ENCODE peak calls at places on chromosomes 4 and X, in five cellular contexts. D, E, X, P and M are unnamed samples.

GRCh38 chrX:96389314-96390048 is 295.2 kb upstream of the DIAPH2 start:
- DNase-seq in P (no peak), E (peak), D (no peak), X (no peak), M (no peak)

GRCh38 chr4:150297861-150298474 is 219.7 kb downstream of the DCLK2 start:
- DNase-seq in D (no peak), X (no peak), E (peak), P (peak), M (no peak)

GRCh38 chr4:39118034-39118658 is 56.1 kb downstream of the KLHL5 start:
- DNase-seq in X (no peak), D (no peak), P (no peak), E (no peak), M (no peak)

GRCh38 chrX:154091678-154092077 is 5.8 kb downstream of the MECP2 start:
- DNase-seq in X (no peak), P (no peak), E (no peak), D (no peak), M (no peak)

GRCh38 chr4:38856046-38856445 is 571 bp downstream of the TLR6 start:
- DNase-seq in P (peak), D (no peak), X (no peak), E (no peak), M (no peak)

GRCh38 chr4:84800256-84800655 is 166.2 kb downstream of the WDFY3 start:
- DNase-seq in X (no peak), P (no peak), D (no peak), E (no peak), M (no peak)

GRCh38 chr4:121464854-121465253 is 84.0 kb upstream of the QRFPR start:
- DNase-seq in X (no peak), D (no peak), E (no peak), P (no peak), M (no peak)

GRCh38 chr4:73777612-73778011 is 37.2 kb downstream of the CXCL8 start:
- DNase-seq in P (no peak), X (no peak), E (peak), D (no peak), M (no peak)

GRCh38 chr4:115274545-115274944 is 161.1 kb upstream of the NDST4 start:
- DNase-seq in D (no peak), E (no peak), P (no peak), X (no peak), M (no peak)

GRCh38 chrX:7347465-7347864 is 199.5 kb upstream of the PUDP start:
- DNase-seq in P (no peak), X (no peak), D (no peak), E (no peak), M (no peak)

GRCh38 chrX:3449287-3449686 is 102.8 kb upstream of the MXRA5 start:
- DNase-seq in E (peak), P (no peak), X (no peak), D (no peak), M (no peak)

GRCh38 chrX:133586443-133586842 is 171.2 kb upstream of the GPC4 start:
- DNase-seq in E (no peak), P (no peak), X (no peak), D (no peak), M (no peak)

GRCh38 chrX:17860811-17861495 is at the start of gene RAI2:
- DNase-seq in P (no peak), E (no peak), X (no peak), D (peak), M (peak)

GRCh38 chrX:4320436-4320947 is 607.0 kb upstream of the PRKX start:
- DNase-seq in P (no peak), E (no peak), D (no peak), X (no peak), M (no peak)

GRCh38 chr4:79148369-79148768 is 177.5 kb downstream of the NAA11 start:
- DNase-seq in P (no peak), D (no peak), E (no peak), X (no peak), M (no peak)

GRCh38 chr4:2837904-2838496 is 5.6 kb upstream of the ADD1 start:
- DNase-seq in E (peak), D (no peak), P (no peak), X (no peak), M (no peak)

GRCh38 chrX:46279214-46279924 is 265.9 kb downstream of the ZNF674 start:
- DNase-seq in E (no peak), X (no peak), P (no peak), D (no peak), M (no peak)

GRCh38 chr4:182337366-182337765 is 94.2 kb downstream of the TENM3 start:
- DNase-seq in E (no peak), D (no peak), P (no peak), X (no peak), M (no peak)

GRCh38 chr4:74613266-74613665 is 168.3 kb downstream of the AREG start:
- DNase-seq in E (no peak), X (no peak), P (no peak), D (no peak), M (no peak)

GRCh38 chrX:36407886-36408285 is 488.4 kb downstream of the CFAP47 start:
- DNase-seq in D (no peak), P (no peak), E (no peak), X (no peak), M (no peak)

GRCh38 chr4:38686682-38687081 is 22.7 kb downstream of the KLF3 start:
- DNase-seq in E (no peak), X (no peak), D (no peak), P (no peak), M (no peak)

GRCh38 chrX:119502727-119503483 is 34.7 kb downstream of the SLC25A5 start:
- DNase-seq in P (no peak), E (peak), D (no peak), X (no peak), M (no peak)

GRCh38 chrX:75149654-75150053 is 6.4 kb downstream of the ABCB7 start:
- DNase-seq in X (no peak), D (no peak), P (no peak), E (no peak), M (no peak)

GRCh38 chrX:152733261-152733975 is at the start of the genes CSAG1 and MAGEA12:
- DNase-seq in D (peak), E (no peak), P (no peak), X (no peak), M (no peak)

GRCh38 chrX:106009145-106009544 is 29.4 kb downstream of the SERPINA7 start:
- DNase-seq in P (no peak), E (no peak), X (no peak), D (no peak), M (no peak)

GRCh38 chr4:175369087-175369486 is 443.0 kb downstream of the GPM6A start:
- DNase-seq in E (no peak), X (no peak), D (no peak), P (no peak), M (no peak)

GRCh38 chr4:139015948-139016451 is 419 bp downstream of the NOCT start:
- DNase-seq in P (no peak), X (no peak), D (no peak), E (peak), M (no peak)

GRCh38 chr4:120704529-120704928 is 218.0 kb downstream of the PRDM5 start:
- DNase-seq in X (no peak), D (no peak), E (peak), P (no peak), M (no peak)

GRCh38 chrX:10175317-10175871 is 18.6 kb downstream of the CLCN4 start:
- DNase-seq in E (peak), P (no peak), X (no peak), D (no peak), M (no peak)
- TF ChIP-seq CTCF in E (no peak), P (no peak), X (no peak), D (no peak), M (no peak)

GRCh38 chrX:724256-724655 is 93.7 kb downstream of the SHOX start:
- DNase-seq in E (no peak), X (no peak), P (no peak), D (no peak), M (no peak)

GRCh38 chrX:723781-724180 is 93.2 kb downstream of the SHOX start:
- DNase-seq in P (no peak), E (no peak), D (no peak), X (no peak), M (no peak)

GRCh38 chrX:729583-730409 is 99.2 kb downstream of the SHOX start:
- DNase-seq in E (no peak), P (no peak), X (no peak), D (no peak), M (no peak)

GRCh38 chrX:727738-728621 is 97.4 kb downstream of the SHOX start:
- DNase-seq in D (no peak), P (no peak), X (no peak), E (no peak), M (no peak)
- TF ChIP-seq CTCF in D (no peak), P (no peak), X (no peak), E (no peak), M (peak)

DNA sequence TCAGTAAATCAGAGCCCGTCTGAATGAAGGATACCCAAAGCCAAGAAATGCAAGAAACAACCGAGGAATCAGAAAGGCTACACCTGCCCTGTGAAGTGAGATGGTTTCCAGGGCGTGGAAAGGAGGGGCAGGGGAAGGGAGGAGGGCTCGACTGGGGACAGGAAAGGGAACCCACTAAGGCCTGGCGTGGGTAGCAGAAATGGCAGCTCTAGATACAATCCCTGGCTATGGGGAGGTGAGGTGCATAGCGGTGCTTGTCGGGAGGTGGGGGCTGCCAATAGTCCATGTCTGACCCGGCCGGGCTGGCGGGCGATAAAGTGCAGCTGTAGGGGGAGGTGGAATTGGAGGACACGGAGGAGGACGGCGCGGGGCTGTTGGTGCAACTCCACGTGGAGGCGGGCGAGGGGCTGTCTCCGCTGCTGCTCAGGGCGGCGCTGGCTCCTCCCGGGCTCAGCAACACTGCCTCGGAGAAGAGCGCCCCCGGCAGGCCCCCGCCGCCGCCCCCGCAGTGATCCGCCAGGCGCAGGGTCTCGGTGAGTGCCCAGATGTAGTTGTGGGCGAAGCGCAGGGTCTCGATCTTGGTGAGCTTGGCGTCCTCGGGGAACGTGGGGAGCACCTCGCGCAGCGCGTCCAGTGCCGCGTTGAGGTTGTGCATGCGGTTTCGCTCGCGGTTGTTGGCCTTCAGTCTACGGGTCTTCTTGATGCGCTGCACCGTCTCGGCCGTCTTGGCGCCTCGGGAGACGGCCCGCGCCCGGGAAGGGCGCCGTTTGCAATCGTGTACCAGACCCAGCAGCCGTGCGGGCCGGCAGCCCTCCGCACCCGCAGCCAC is 1.3 kb downstream of the NEUROG2 start:
- DNase-seq in X (no peak), E (no peak), P (no peak), D (no peak), M (no peak)
- TF ChIP-seq CTCF in X (no peak), E (no peak), P (peak), D (no peak), M (no peak)

GRCh38 chr4:83238393-83238792 is 46.2 kb downstream of the COQ2 start:
- DNase-seq in P (no peak), X (no peak), E (no peak), D (no peak), M (no peak)
- TF ChIP-seq CTCF in P (no peak), X (no peak), E (no peak), D (no peak), M (no peak)

GRCh38 chr4:189117426-189117825 is 823.2 kb upstream of the FRG1 start:
- DNase-seq in D (no peak), X (no peak), E (no peak), P (no peak), M (no peak)
- TF ChIP-seq CTCF in D (no peak), X (no peak), E (no peak), P (no peak), M (no peak)

GRCh38 chr4:55444822-55445221 is 49.1 kb downstream of the TMEM165 start:
- DNase-seq in D (no peak), X (no peak), P (no peak), E (peak), M (no peak)
- TF ChIP-seq CTCF in D (no peak), X (no peak), P (peak), E (peak), M (no peak)